ENCODE peak calls at places on chromosomes 13 and 19, in ten cellular contexts. V is AG04450, C is tibial artery, H is HFF-Myc, T is neural progenitor cell, A is ovary, X is HepG2, Q is choroid plexus epithelial cell, J is transverse colon, D is heart right ventricle. E is an unnamed sample.
A peak's percentile ranks its signal among the peaks of the same experiment; 100 is the strongest.

GRCh38 chr13:98507060-98507797 is 69.7 kb downstream of the STK24 start:
- DNase-seq in A (peak; percentile 60), C (peak; percentile 68), X (peak; percentile 48), T (peak; percentile 79), Q (peak; percentile 64), D (peak; percentile 80), J (peak; percentile 62), V (no peak), H (no peak), E (no peak)

GRCh38 chr13:100439247-100439955 is 149.2 kb downstream of the GGACT start:
- DNase-seq in V (no peak), A (no peak), C (no peak), D (no peak), X (no peak), H (no peak), T (peak; percentile 75), J (no peak), Q (peak; percentile 14), E (no peak)

GRCh38 chr19:7230826-7231225 is 63.4 kb downstream of the INSR start:
- DNase-seq in Q (no peak), H (no peak), C (peak; percentile 46), V (no peak), T (no peak), X (no peak), A (peak; percentile 75), J (no peak), D (peak; percentile 73), E (no peak)

GRCh38 chr13:26707122-26708006 is 53.2 kb downstream of the GPR12 start:
- DNase-seq in T (peak; percentile 76), V (peak; percentile 7), H (peak; percentile 5), Q (peak; percentile 82), X (peak; percentile 50), J (no peak), C (no peak), D (peak; percentile 36), A (no peak), E (peak; percentile 73)

GRCh38 chr19:1223018-1223855 is 14.6 kb downstream of the CBARP start:
- DNase-seq in J (no peak), A (no peak), Q (peak; percentile 54), H (no peak), V (no peak), C (no peak), D (no peak), X (no peak), T (peak; percentile 66), E (peak; percentile 51)

GRCh38 chr19:7673995-7674667 is 2.8 kb upstream of the MCEMP1 start:
- DNase-seq in J (peak; percentile 77), T (peak; percentile 71), D (peak; percentile 40), C (peak; percentile 68), V (no peak), X (peak; percentile 21), H (peak; percentile 42), Q (peak; percentile 69), A (no peak), E (peak; percentile 80)

GRCh38 chr19:51771369-51771768 is 10.4 kb downstream of the FPR2 start:
- DNase-seq in H (no peak), D (no peak), X (no peak), Q (peak; percentile 61), V (no peak), C (no peak), J (no peak), A (no peak), T (no peak), E (peak; percentile 36)

GRCh38 chr19:8655340-8655709 is 24.9 kb downstream of the NFILZ start:
- DNase-seq in V (no peak), T (no peak), X (no peak), A (no peak), J (no peak), C (no peak), Q (no peak), D (no peak), H (no peak), E (no peak)

GRCh38 chr19:7932930-7933300 is 7.0 kb upstream of the CTXN1 start:
- DNase-seq in A (no peak), D (no peak), T (no peak), H (no peak), J (no peak), X (no peak), Q (no peak), V (no peak), C (no peak), E (no peak)

GRCh38 chr13:91398413-91399188 is at the start of gene GPC5:
- DNase-seq in H (no peak), X (peak; percentile 15), T (peak; percentile 88), J (peak; percentile 85), C (peak; percentile 59), D (peak; percentile 48), V (no peak), Q (peak; percentile 43), A (peak; percentile 72), E (peak; percentile 54)

GRCh38 chr13:44263920-44264610 is 109.6 kb upstream of the SERP2 start:
- DNase-seq in T (no peak), Q (peak; percentile 88), A (peak; percentile 72), D (no peak), X (no peak), C (peak; percentile 45), J (no peak), H (no peak), V (no peak), E (peak; percentile 82)

GRCh38 chr13:102556806-102557205 is 40.0 kb upstream of the TPP2 start:
- DNase-seq in X (no peak), T (no peak), V (no peak), D (no peak), A (no peak), J (no peak), Q (no peak), C (no peak), H (no peak), E (no peak)

GRCh38 chr19:16033721-16034120 is 42.6 kb upstream of the TPM4 start:
- DNase-seq in T (no peak), J (no peak), H (no peak), V (no peak), C (no peak), D (no peak), A (no peak), X (no peak), Q (no peak), E (no peak)

GRCh38 chr13:46665630-46666482 is 112.9 kb downstream of the LRCH1 start:
- DNase-seq in D (no peak), T (no peak), A (no peak), H (no peak), Q (no peak), C (no peak), X (peak; percentile 70), J (no peak), V (no peak), E (no peak)
- H3K4me3 ChIP-seq in D (no peak overlapping the region), T (no peak overlapping the region), A (no peak overlapping the region), H (no peak overlapping the region), Q (no peak overlapping the region), C (no peak overlapping the region), X (peak overlapping the region; percentile 29), J (no peak overlapping the region), V (no peak overlapping the region), E (no peak overlapping the region)

GRCh38 chr19:5038631-5039271 is 69.8 kb downstream of the KDM4B start:
- DNase-seq in T (peak; percentile 47), X (peak; percentile 17), J (no peak), A (no peak), D (no peak), Q (peak; percentile 55), H (no peak), V (no peak), C (no peak), E (peak; percentile 41)
- TF ChIP-seq CTCF in T (peak; percentile 57), X (peak; percentile 47), J (no peak), A (no peak), D (peak; percentile 63), Q (peak; percentile 71), H (peak; percentile 57), V (peak; percentile 63), C (peak; percentile 38), E (peak; percentile 63)

DNA sequence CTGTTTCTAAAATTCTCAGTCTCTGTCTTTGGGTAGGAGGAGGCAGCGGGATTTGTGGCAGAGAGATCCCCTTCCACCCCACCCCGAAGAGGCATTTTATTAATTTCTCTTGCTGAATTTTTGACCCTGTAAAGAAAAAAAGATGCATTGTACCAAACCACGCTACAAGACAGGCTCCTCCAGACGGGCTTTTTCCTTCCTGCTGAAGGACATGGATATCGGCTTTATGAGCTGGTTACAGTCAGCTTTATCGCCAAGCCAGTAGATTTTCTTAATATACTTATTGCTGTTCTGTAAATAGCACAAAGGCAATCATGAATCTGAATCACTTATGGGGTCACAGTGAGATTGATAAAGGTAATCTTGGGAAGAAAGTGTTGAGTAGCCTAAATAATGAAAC is 24.5 kb downstream of the MBNL2 start:
- DNase-seq in D (no peak), V (no peak), T (no peak), H (no peak), C (no peak), Q (no peak), A (no peak), X (no peak), J (no peak), E (peak; percentile 46)
- H3K4me3 ChIP-seq in D (no peak overlapping the region), V (peak overlapping the region; percentile 17), T (no peak overlapping the region), H (peak overlapping the region; percentile 10), C (peak overlapping the region; percentile 11), Q (no peak overlapping the region), A (no peak overlapping the region), X (no peak overlapping the region), J (no peak overlapping the region), E (no peak overlapping the region)

GRCh38 chr13:45464141-45464686 is 525 bp upstream of the COG3 start:
- DNase-seq in X (no peak), C (no peak), V (no peak), T (no peak), H (no peak), Q (no peak), D (peak; percentile 7), A (peak; percentile 47), J (peak; percentile 11), E (no peak)

GRCh38 chr13:45468676-45469075 is 3.9 kb downstream of the COG3 start:
- DNase-seq in D (no peak), A (no peak), Q (peak; percentile 31), T (no peak), V (no peak), H (no peak), X (no peak), C (no peak), J (peak; percentile 20), E (no peak)

GRCh38 chr13:45466359-45466758 is 1.6 kb downstream of the COG3 start:
- DNase-seq in J (no peak), T (no peak), D (no peak), H (no peak), V (no peak), X (no peak), Q (no peak), C (no peak), A (no peak), E (no peak)

DNA sequence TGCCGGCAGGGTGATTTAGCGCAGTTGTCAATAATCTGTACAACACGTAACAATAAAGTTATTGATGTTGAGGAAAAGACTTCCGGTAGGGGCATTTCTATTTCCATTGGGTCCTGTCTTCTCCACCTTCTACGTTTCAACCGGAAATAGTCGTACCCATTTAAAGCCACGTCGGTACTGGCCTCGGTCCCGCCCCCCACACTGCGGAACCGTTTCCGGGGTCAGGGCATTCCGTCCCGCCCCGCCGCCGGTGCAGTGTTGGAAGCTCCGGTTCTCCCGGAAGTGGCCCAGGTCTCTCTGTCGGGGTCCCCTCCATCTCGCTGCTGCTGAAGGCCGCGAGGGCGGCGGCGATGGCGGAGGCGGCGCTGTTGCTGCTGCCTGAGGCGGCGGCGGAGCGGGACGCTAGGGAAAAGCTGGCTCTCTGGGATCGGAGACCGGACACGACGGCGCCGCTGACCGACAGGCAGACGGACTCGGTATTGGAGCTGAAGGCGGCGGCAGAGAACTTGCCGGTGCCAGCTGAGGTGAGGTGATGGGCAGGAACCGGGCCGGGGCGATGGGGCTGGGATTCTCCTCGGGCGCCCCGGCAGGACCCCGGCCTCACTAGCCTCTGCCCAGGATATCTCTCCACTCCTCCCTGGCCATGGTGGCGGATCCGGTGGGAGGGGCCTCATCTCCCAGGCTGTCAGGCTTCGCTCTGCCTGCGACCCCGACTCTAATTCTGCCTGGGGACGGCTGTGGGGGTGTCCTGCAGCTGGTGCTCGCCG is at the start of gene COG3:
- DNase-seq in D (peak; percentile 95), V (peak; percentile 92), H (peak; percentile 93), J (peak; percentile 97), X (peak; percentile 99), T (peak; percentile 93), A (peak; percentile 94), C (peak; percentile 94), Q (peak; percentile 99), E (peak; percentile 98)
- TF ChIP-seq CTCF in D (peak; percentile 56), V (peak; percentile 43), H (peak; percentile 21), J (no peak), X (peak; percentile 47), T (peak; percentile 44), A (no peak), C (peak; percentile 61), Q (peak; percentile 66), E (no peak)

E was measured in cardiac fibroblast.